ENCODE peak calls at places on chromosome 19, in six cellular contexts. R is GM23248, B is hepatocyte, F is HCT116, J is neural progenitor cell, G is GM23338. A is an unnamed sample.

GRCh38 chr19:11735375-11735774 is 3.4 kb downstream of the ZNF823 start:
- DNase-seq in F (no peak), G (no peak), J (no peak), B (no peak), R (peak), A (no peak)

GRCh38 chr19:42241279-42241678 is 1.1 kb downstream of the GSK3A start:
- DNase-seq in F (no peak), J (no peak), B (no peak), G (no peak), R (no peak), A (no peak)

GRCh38 chr19:3556978-3557460 is 367 bp downstream of the MFSD12 start:
- DNase-seq in J (peak), R (peak), G (peak), F (no peak), B (peak), A (peak)

GRCh38 chr19:2478756-2479555 is 3.0 kb downstream of the GADD45B start:
- DNase-seq in G (peak), F (no peak), B (peak), J (peak), R (peak), A (peak)

GRCh38 chr19:41871573-41872383 is 5.3 kb upstream of the CD79A start:
- DNase-seq in J (no peak), B (no peak), G (peak), F (no peak), R (no peak), A (peak)

GRCh38 chr19:1247747-1248453 is 483 bp upstream of the MIDN start:
- DNase-seq in G (peak), B (peak), R (peak), J (peak), F (no peak), A (no peak)

GRCh38 chr19:5680083-5680436 is 256 bp downstream of the MICOS13 start:
- DNase-seq in G (peak), F (no peak), B (peak), J (peak), R (peak), A (no peak)

GRCh38 chr19:8307400-8307964 is 676 bp downstream of the CD320 start:
- DNase-seq in G (peak), J (peak), B (no peak), R (peak), F (no peak), A (peak)

GRCh38 chr19:12880551-12881171 is 588 bp downstream of the DNASE2 start:
- DNase-seq in R (peak), G (peak), F (no peak), B (peak), J (peak), A (peak)

GRCh38 chr19:4909172-4909896 is at the start of gene UHRF1:
- DNase-seq in G (peak), R (peak), J (peak), F (no peak), B (peak), A (peak)

GRCh38 chr19:5563008-5563431 is 4.7 kb downstream of the TINCR start:
- DNase-seq in F (no peak), G (peak), R (no peak), B (no peak), J (no peak), A (no peak)

GRCh38 chr19:46635920-46636761 is at the start of gene GNG8:
- DNase-seq in J (peak), R (no peak), F (no peak), B (no peak), G (peak), A (no peak)
- H3K4me2 ChIP-seq in J (peak), R (no peak), F (no peak), B (peak), G (peak), A (peak)

DNA sequence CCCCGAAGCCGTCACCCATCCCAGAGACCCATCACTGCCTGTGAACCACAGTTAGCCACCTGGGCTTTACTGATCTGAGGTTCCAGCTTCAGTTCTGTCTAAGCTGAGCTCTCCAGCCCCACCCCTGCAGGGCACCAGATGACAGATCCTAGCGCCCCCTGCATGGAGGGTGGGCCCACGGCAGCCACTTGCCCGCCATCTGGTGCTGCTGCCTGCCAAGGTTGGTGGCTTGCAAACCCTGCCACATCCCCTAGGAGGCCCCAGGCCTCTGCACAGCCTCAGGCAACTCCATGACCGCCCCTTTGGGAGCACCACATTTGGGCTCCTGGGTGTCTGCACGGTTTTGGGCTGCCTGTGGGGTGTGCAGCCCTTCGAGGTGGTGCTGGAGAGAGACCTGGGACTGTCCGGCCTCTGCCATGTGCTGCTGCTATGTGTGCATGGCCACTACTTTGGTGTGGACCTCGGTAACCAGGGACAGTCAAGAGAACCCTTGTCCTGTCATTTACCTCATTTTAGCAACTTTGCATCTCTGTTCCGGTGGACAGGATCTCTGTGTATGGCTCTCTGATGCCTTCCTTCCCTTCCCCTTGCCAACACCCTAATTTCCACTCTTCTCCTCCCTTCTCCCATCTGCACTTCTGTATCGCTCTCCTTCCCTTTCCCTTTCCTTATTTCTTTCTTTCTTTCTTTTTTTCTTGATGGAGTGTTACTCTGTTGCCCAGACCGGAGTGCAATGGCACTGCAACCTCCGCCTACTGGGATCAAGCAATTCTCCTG is 17.4 kb upstream of the SDHAF1 start:
- DNase-seq in G (peak), F (peak), J (peak), B (no peak), R (peak), A (peak)
- TF ChIP-seq EZH2phosphoT487 in G (no peak), F (no peak), J (no peak), B (no peak), R (no peak), A (no peak)

DNA sequence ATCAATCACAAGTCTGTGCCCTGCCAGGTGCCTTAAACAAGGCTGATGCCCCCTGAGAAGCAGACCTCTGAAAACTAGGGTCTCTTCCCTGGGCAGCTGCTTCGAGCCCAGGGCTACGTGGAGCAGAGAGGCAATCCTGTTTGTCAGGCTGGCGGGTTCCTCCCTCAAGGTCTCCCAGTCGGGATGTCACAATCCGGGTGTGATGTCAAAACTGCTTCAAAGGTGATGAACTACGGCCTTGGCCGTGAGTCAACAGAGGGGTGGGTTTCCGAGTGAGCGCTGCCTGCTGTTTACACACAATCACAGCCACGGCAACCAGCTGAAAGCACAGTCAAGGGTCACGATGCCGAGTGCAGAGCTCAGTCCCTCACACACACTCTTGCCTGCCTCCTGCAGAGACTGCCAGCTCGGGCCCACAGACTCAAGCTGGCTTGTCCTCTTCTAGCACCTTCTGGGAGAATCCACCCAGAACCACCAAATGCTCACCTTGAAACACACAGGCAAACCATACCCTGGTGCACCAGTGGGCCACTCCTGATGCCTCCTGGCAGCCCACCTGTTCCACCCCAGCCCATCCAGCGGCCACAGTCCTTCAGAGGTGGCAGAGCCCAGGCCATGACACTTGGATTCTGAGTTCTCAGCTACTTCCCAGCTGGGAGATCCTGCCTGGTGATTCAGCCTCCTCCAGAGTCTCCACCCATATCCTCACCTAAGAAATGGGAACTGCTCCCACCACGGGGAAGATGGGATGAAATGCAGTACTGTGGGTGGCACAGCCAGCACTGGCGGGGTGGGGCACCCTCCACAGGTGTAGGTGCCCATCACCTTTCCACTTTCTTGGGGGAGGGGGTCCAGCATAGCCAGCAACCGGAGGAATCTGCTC is 6.8 kb downstream of the ELL start:
- DNase-seq in F (no peak), R (peak), J (no peak), B (peak), G (no peak), A (no peak)
- H3K4me2 ChIP-seq in F (no peak), R (no peak), J (no peak), B (peak), G (no peak), A (no peak)

GRCh38 chr19:54462072-54462712 is 1.4 kb downstream of the LENG9 start:
- DNase-seq in G (no peak), B (no peak), R (peak), F (no peak), J (no peak), A (no peak)
- TF ChIP-seq EZH2phosphoT487 in G (no peak), B (no peak), R (no peak), F (no peak), J (no peak), A (no peak)

A was measured in OCI-LY7.